ENCODE peak calls at places on chromosomes 13 and 19, in six cellular contexts. C is foreskin fibroblast, X is coronary artery, B is uterus, K is activated B cell treated with CpG ODN at 0.5 μM for 24 hours, J is AG09309. A is an unnamed sample.

GRCh38 chr19:33630880-33631627 is 9.3 kb downstream of the CHST8 start:
- DNase-seq in B (no peak), J (no peak), X (peak; percentile 47), K (no peak), C (no peak), A (no peak)

GRCh38 chr13:45162821-45163220 is 38.0 kb downstream of the KCTD4 start:
- DNase-seq in C (peak; percentile 78), J (peak; percentile 74), B (no peak), X (no peak), K (no peak), A (peak; percentile 43)

GRCh38 chr19:34838753-34839431 is 65.9 kb upstream of the ZNF599 start:
- DNase-seq in C (no peak), J (no peak), K (no peak), B (no peak), X (no peak), A (no peak)

GRCh38 chr13:22980936-22981335 is 199.8 kb upstream of the SGCG start:
- DNase-seq in B (no peak), X (no peak), C (no peak), K (no peak), J (no peak), A (no peak)

GRCh38 chr13:21395953-21396352 is 63.1 kb downstream of the ZDHHC20 start:
- DNase-seq in J (no peak), B (no peak), K (no peak), C (no peak), X (no peak), A (no peak)

GRCh38 chr13:34044660-34045080 is 226.7 kb downstream of the RFC3 start:
- DNase-seq in X (no peak), B (no peak), C (peak; percentile 81), J (peak; percentile 55), K (no peak), A (peak; percentile 35)

GRCh38 chr13:29993716-29994488 is 143.5 kb upstream of the UBL3 start:
- DNase-seq in B (no peak), C (peak; percentile 88), J (peak; percentile 72), K (no peak), X (no peak), A (no peak)

GRCh38 chr19:11203194-11204075 is 6.1 kb upstream of the KANK2 start:
- DNase-seq in J (peak; percentile 67), B (peak; percentile 93), K (peak; percentile 38), X (peak; percentile 95), C (peak; percentile 86), A (peak; percentile 55)

GRCh38 chr19:6026390-6026897 is 48.5 kb upstream of the RANBP3 start:
- DNase-seq in B (no peak), K (no peak), C (no peak), J (no peak), X (no peak), A (no peak)

DNA sequence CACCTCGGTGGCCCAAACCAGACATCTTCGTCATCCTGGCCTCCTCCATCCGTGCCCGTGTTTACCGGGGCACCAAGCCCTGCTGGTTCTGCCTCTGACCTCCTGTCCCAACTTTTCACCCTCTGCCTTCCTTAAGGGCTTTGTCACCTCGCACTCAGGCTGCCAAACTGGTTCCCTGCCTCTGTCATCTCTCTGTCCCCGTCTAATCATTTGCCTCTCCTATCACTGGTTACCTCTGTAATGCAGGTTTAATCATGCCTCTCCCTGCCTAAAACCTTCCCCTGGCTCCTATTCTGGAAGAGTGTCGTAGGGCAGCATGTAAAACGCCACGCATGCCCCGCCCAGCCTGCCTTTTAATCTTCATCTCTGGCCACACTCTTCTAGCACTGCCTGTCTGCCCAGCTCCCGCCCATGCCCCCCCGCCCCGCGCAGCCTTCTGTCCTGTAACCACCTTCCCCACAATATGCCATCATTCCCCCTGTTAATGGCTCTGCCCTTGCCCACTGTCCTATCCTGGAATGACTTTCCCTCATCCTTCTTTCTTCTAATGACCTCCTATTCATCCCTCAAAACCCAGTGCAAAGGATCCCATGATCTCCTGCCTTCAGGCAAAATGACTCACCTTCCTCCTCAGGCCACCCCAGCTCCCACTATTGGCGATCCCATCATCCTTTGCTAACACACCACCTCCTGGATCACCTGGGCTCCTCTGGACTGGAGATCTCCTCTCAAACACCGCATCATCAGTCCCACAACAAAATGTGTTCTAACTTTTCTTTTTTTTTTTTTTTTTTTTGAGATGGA is 66.7 kb downstream of the PEX11G start:
- DNase-seq in X (no peak), B (no peak), C (no peak), J (no peak), K (no peak), A (no peak)
- TF ChIP-seq CTCF in X (no peak), B (no peak), C (no peak), J (no peak), K (no peak), A (no peak)

DNA sequence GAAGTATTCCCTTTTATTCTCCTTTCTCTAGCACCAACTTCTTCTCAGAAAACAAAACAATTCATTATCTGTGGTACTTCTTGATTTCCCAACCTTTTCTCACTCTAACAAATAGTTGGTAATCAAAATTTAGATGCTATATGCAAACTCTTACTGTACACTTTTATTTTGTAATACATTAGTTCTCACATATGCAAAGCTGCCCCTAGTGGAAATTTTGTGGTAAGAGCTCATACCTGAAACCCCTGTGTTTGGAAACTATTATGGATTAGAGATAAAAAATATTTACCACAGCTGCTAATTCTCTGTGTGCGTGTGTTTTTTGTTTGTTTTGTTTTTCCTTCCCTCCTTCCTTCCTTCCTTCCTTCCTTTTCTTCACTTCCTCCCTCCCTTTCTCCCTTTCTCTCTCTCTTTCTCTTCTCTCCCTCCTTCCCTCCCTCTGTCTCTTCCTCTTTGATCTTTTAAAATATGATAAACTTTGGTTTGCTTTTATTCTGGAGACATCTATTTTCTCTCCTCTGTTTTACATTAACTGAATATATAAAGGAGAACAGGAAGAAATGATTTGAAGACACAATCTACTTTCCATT is 537.4 kb downstream of the SLITRK6 start:
- DNase-seq in B (no peak), J (no peak), K (no peak), X (no peak), C (no peak), A (no peak)
- TF ChIP-seq CTCF in B (no peak), J (peak; percentile 33), K (no peak), X (no peak), C (peak; percentile 34), A (peak; percentile 35)

DNA sequence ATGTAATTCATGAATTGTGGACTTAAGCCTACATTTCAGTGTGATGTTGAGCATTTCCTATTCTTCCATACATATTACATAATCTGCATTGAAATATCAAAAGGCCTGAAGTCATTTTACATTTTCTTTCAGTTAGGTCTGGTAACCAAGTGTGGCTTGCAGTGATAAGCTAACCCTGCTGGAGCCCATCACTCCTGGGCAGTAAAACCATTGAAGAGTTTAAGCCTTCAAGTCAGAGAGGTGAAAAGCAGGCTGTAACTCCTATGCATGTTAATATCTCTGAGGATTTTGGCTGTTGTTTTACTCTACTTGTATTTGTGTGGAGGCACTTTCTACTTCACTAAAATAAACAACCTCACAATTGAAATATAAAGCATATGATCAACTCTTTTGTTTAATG is 248.8 kb downstream of the SLITRK5 start:
- DNase-seq in K (no peak), C (no peak), B (no peak), X (no peak), J (no peak), A (no peak)
- TF ChIP-seq CTCF in K (no peak), C (no peak), B (no peak), X (no peak), J (no peak), A (no peak)

DNA sequence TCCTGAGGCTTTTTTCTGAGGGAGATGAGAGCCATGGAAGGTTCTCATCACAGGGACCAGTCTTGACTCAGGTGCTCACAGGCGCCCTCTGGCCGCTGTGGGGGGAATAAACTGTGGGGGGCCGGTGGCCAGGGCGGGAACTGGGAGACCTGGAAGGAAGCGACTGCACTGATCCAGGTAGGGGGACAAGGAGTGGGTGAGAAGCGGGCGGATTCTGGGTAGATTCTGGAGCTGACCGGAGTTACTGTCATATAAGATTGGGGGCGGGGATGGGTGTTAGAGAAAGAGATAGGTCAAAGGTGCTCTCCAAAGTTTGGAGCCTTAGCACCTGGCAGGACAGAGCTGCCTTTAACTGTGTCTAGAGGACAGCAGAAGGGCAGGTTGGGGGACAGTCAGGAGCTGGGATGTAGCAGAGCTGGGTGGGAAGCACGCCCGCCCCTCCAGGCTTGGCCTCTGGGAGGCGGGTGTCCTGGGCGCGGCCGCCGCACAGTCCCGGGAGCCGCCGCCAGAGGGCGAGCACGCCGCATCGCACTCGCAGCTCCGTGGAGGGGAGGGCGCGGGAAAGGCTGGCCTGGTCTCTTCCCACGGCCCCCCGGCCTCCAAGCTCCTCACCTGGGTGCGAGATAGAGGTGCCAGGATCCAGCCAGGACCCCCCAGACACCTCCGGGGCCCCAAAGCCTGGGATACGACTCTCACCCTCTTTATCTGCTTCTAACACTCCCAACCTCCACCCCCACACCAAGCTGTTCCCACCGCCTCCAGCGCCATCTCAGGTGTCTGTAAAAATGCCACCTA is 4.2 kb upstream of the DAND5 start:
- DNase-seq in C (no peak), K (peak; percentile 91), J (no peak), B (peak; percentile 82), X (peak; percentile 85), A (no peak)
- TF ChIP-seq CTCF in C (peak; percentile 76), K (no peak), J (peak; percentile 87), B (peak; percentile 92), X (peak; percentile 92), A (peak; percentile 86)

DNA sequence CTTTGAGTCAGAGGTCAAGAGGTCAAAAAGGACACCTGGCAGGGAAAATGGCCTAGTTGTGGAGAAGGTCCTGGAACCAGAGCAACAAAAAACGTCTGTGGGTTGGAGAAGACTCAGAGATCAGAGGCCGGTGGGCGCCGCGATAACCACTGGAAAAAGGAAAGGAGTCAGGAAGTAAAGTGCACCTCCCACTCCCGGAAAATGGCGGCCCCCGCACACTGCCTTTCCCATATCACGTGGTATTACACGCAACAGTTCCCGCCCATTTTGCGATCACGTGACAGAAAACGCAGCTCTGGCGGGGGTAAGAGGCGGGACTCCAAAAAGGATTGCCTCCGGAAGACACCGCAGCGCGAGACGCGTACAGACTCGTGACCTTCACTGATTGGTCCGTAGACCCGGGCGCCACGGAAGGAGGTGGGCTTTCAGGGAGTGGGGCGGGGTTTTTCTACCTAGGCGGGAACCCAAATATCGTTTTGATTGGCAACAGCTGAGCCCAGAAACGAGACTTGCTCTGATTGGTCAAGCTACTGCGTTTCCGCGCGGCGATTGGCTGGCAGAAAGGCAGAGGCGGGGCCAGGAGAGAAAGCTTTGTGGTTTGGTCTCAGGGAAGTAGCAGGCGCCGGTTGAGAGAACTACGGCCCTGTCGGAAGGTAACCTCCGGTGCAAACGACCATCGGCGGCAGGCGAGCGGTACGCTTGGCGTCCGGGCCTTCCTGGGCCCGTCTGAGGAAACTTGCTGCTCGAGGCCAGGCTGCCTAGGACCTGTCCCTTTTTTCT is at the start of gene ACTMAP:
- DNase-seq in K (peak; percentile 97), C (peak; percentile 100), B (peak; percentile 99), X (peak; percentile 100), J (peak; percentile 99), A (peak; percentile 100)
- TF ChIP-seq CTCF in K (no peak), C (no peak), B (no peak), X (no peak), J (no peak), A (no peak)